ENCODE peak calls at places on chromosome 16, in five cellular contexts. D is SK-N-SH, V is K562, L is GM12878, X is HCT116. G is an unnamed sample.
A peak's percentile ranks its signal among the peaks of the same experiment; 100 is the strongest.

GRCh38 chr16:84502581-84502980 is 1.9 kb downstream of the MEAK7 start:
- DNase-seq in L (no peak), D (no peak), V (no peak), X (no peak), G (no peak)

GRCh38 chr16:20873331-20873730 is 26.8 kb downstream of the DCUN1D3 start:
- DNase-seq in D (no peak), V (no peak), X (no peak), L (no peak), G (no peak)

GRCh38 chr16:81316176-81316496 is 1.4 kb downstream of the GAN start:
- DNase-seq in L (no peak), D (no peak), V (no peak), X (no peak), G (no peak)

GRCh38 chr16:55815320-55815719 is 17.6 kb downstream of the CES1 start:
- DNase-seq in L (no peak), V (no peak), D (no peak), X (no peak), G (no peak)

GRCh38 chr16:9015489-9015888 is 51.8 kb upstream of the USP7 start:
- DNase-seq in L (no peak), D (no peak), X (no peak), V (no peak), G (no peak)

GRCh38 chr16:49890876-49891275 is 35.0 kb upstream of the ZNF423 start:
- DNase-seq in L (no peak), V (peak; percentile 37), X (no peak), D (no peak), G (no peak)

GRCh38 chr16:65684230-65684629 is 562.4 kb upstream of the CDH11 start:
- DNase-seq in V (no peak), X (no peak), D (no peak), L (no peak), G (no peak)

GRCh38 chr16:9665851-9666271 is 516.4 kb downstream of the GRIN2A start:
- DNase-seq in L (no peak), X (peak; percentile 34), D (no peak), V (no peak), G (no peak)

GRCh38 chr16:77951788-77952187 is 70.6 kb upstream of the CLEC3A start:
- DNase-seq in V (peak; percentile 34), D (peak; percentile 22), X (peak; percentile 18), L (peak; percentile 21), G (peak; percentile 44)

GRCh38 chr16:66275795-66276428 is 90.6 kb upstream of the CDH5 start:
- DNase-seq in L (no peak), X (peak; percentile 67), D (peak; percentile 55), V (peak; percentile 45), G (peak; percentile 83)

GRCh38 chr16:73163238-73163795 is 115.4 kb upstream of the ZFHX3 start:
- DNase-seq in L (no peak), X (no peak), D (no peak), V (no peak), G (no peak)

GRCh38 chr16:51146256-51146924 is 4.7 kb downstream of the SALL1 start:
- DNase-seq in D (peak; percentile 24), X (no peak), V (no peak), L (no peak), G (no peak)

GRCh38 chr16:739560-740458 is 988 bp downstream of the CIAO3 start:
- DNase-seq in D (no peak), V (no peak), X (no peak), L (no peak), G (no peak)

GRCh38 chr16:30446203-30446595 is 525 bp upstream of the SEPHS2 start:
- DNase-seq in L (no peak), X (no peak), D (no peak), V (no peak), G (no peak)

GRCh38 chr16:74431516-74431915 is 10.2 kb upstream of the CLEC18B start:
- DNase-seq in D (no peak), L (no peak), V (peak; percentile 2), X (no peak), G (no peak)

GRCh38 chr16:28839899-28840298 is 6.2 kb downstream of the TUFM start:
- DNase-seq in D (no peak), L (no peak), V (no peak), X (no peak), G (no peak)

GRCh38 chr16:35744716-35745115 is 2285.3 kb downstream of the TP53TG3F start:
- DNase-seq in V (no peak), L (no peak), D (no peak), X (peak; percentile 34), G (no peak)

GRCh38 chr16:8850279-8850885 is 18.4 kb downstream of the CARHSP1 start:
- DNase-seq in X (no peak), D (peak; percentile 36), L (no peak), V (no peak), G (no peak)

GRCh38 chr16:73565263-73565662 is 517.3 kb upstream of the ZFHX3 start:
- DNase-seq in L (no peak), X (peak; percentile 15), D (no peak), V (no peak), G (peak; percentile 63)

GRCh38 chr16:65767125-65767524 is 599.4 kb upstream of the CDH5 start:
- DNase-seq in L (no peak), V (no peak), D (no peak), X (no peak), G (no peak)

GRCh38 chr16:66426112-66427035 is 721 bp upstream of the BEAN1 start:
- DNase-seq in D (peak; percentile 61), X (no peak), V (no peak), L (no peak), G (peak; percentile 31)

GRCh38 chr16:72878301-72879269 is 169.3 kb downstream of the ZFHX3 start:
- DNase-seq in X (no peak), D (peak; percentile 33), L (no peak), V (no peak), G (no peak)

GRCh38 chr16:14289692-14290340 is 218.7 kb downstream of the MRTFB start:
- DNase-seq in L (no peak), V (peak; percentile 74), X (peak; percentile 64), D (peak; percentile 54), G (peak; percentile 74)

GRCh38 chr16:54098247-54098646 is 188.3 kb downstream of the IRX3 start:
- DNase-seq in V (no peak), D (no peak), X (no peak), L (no peak), G (no peak)

GRCh38 chr16:88703486-88704309 is 2.5 kb downstream of the RNF166 start:
- DNase-seq in L (no peak), V (no peak), X (no peak), D (no peak), G (no peak)

GRCh38 chr16:81174644-81175324 is 63.7 kb upstream of the BCO1 start:
- DNase-seq in X (no peak), L (no peak), V (no peak), D (no peak), G (no peak)

GRCh38 chr16:53504665-53505064 is 1.7 kb upstream of the AKTIP start:
- DNase-seq in L (no peak), X (no peak), D (no peak), V (no peak), G (no peak)

GRCh38 chr16:23296994-23297393 is 5.1 kb upstream of the SCNN1B start:
- DNase-seq in D (peak; percentile 55), L (no peak), V (peak; percentile 52), X (peak; percentile 31), G (peak; percentile 40)

DNA sequence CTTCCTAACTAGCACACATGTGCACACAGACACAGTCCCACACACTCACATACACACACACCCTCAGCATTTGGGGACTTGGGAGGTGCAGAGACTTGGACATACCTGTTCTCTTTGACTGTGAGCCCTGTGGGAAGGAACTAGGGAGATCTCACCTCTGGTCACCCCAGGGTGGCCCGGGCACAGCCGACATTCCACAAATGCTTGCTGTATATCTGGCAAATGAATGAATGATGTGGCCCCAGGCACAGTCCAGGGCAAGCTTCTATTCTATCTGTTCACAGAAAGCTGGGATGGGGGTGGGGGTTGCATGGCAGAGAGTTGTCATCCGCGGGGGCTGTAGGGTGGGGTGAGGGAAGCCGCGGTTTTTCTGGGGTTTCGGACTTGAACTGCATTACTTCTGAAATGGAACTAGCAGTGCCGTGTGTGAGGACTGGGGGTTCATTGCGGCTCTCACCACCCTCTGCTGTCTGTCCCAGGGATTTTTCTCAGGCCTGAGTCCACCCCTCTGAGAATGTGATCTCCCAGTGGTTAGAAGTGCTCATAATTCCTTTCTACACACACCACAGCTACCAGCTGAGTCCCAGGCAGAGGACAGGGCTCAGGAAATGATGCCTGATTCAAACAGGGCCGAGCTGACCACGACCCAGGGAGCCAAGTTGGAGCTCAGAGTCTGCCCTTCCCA is 3.3 kb upstream of the RIPOR1 start:
- DNase-seq in L (no peak), V (no peak), D (no peak), X (no peak), G (peak; percentile 63)
- TF ChIP-seq JUND in L (no peak), V (no peak), D (no peak), X (no peak), G (no peak)

GRCh38 chr16:11666108-11667055 is 1.9 kb upstream of the SNN start:
- DNase-seq in X (no peak), L (no peak), D (no peak), V (no peak), G (no peak)
- TF ChIP-seq JUND in X (no peak), L (no peak), D (no peak), V (no peak), G (no peak)

GRCh38 chr16:68265078-68265925 is 976 bp downstream of the SLC7A6 start:
- DNase-seq in D (peak; percentile 56), V (peak; percentile 45), X (peak; percentile 68), L (no peak), G (peak; percentile 84)
- TF ChIP-seq JUND in D (no peak), V (no peak), X (no peak), L (no peak), G (no peak)

GRCh38 chr16:87471278-87472141 is 21.3 kb downstream of the ZCCHC14 start:
- DNase-seq in V (no peak), L (no peak), D (peak; percentile 54), X (no peak), G (peak; percentile 48)
- TF ChIP-seq JUND in V (no peak), L (no peak), D (no peak), X (no peak), G (no peak)

G was measured in T47D.